ENCODE peak calls at places on chromosomes 12 and 14, in seven cellular contexts. One of them, this sample, is unnamed.

GRCh38 chr12:3611853-3612703 is 121.1 kb downstream of the PRMT8 start:
- DNase-seq in colonic mucosa: no peak
- DNase-seq in progenitor cell of endocrine pancreas: no peak
- DNase-seq in stimulated activated CD4-positive, alpha-beta T cell treated with anti-CD3 and anti-CD28 coated beads, Interleukin-2, amount 100 ng/mL, for 48 hours: no peak
- DNase-seq in NCI-H524: peak
- DNase-seq in H7: no peak
- DNase-seq in HS-5: no peak
- DNase-seq in this sample: no peak

GRCh38 chr12:111298583-111299436 is 70.1 kb downstream of the PHETA1 start:
- DNase-seq in NCI-H524: peak
- DNase-seq in progenitor cell of endocrine pancreas: peak
- DNase-seq in stimulated activated CD4-positive, alpha-beta T cell treated with anti-CD3 and anti-CD28 coated beads, Interleukin-2, amount 100 ng/mL, for 48 hours: peak
- DNase-seq in colonic mucosa: peak
- DNase-seq in HS-5: no peak
- DNase-seq in H7: peak
- DNase-seq in this sample: peak

GRCh38 chr12:41962171-41962572 is 182.5 kb downstream of the GXYLT1 start:
- DNase-seq in H7: no peak
- DNase-seq in colonic mucosa: no peak
- DNase-seq in NCI-H524: no peak
- DNase-seq in progenitor cell of endocrine pancreas: no peak
- DNase-seq in HS-5: no peak
- DNase-seq in stimulated activated CD4-positive, alpha-beta T cell treated with anti-CD3 and anti-CD28 coated beads, Interleukin-2, amount 100 ng/mL, for 48 hours: no peak
- DNase-seq in this sample: no peak

GRCh38 chr12:31749024-31749704 is 20.3 kb upstream of the AMN1 start:
- DNase-seq in H7: peak
- DNase-seq in NCI-H524: peak
- DNase-seq in colonic mucosa: peak
- DNase-seq in HS-5: peak
- DNase-seq in progenitor cell of endocrine pancreas: no peak
- DNase-seq in stimulated activated CD4-positive, alpha-beta T cell treated with anti-CD3 and anti-CD28 coated beads, Interleukin-2, amount 100 ng/mL, for 48 hours: peak
- DNase-seq in this sample: no peak

GRCh38 chr12:66288121-66288520 is 14.2 kb upstream of the HELB start:
- DNase-seq in stimulated activated CD4-positive, alpha-beta T cell treated with anti-CD3 and anti-CD28 coated beads, Interleukin-2, amount 100 ng/mL, for 48 hours: no peak
- DNase-seq in progenitor cell of endocrine pancreas: no peak
- DNase-seq in HS-5: no peak
- DNase-seq in colonic mucosa: no peak
- DNase-seq in H7: no peak
- DNase-seq in NCI-H524: no peak
- DNase-seq in this sample: no peak

GRCh38 chr12:130462558-130462924 is 124.9 kb downstream of the PIWIL1 start:
- DNase-seq in colonic mucosa: no peak
- DNase-seq in stimulated activated CD4-positive, alpha-beta T cell treated with anti-CD3 and anti-CD28 coated beads, Interleukin-2, amount 100 ng/mL, for 48 hours: no peak
- DNase-seq in H7: no peak
- DNase-seq in progenitor cell of endocrine pancreas: no peak
- DNase-seq in HS-5: no peak
- DNase-seq in NCI-H524: no peak
- DNase-seq in this sample: no peak

GRCh38 chr14:59182641-59183040 is 5.8 kb upstream of the DAAM1 start:
- DNase-seq in stimulated activated CD4-positive, alpha-beta T cell treated with anti-CD3 and anti-CD28 coated beads, Interleukin-2, amount 100 ng/mL, for 48 hours: no peak
- DNase-seq in HS-5: no peak
- DNase-seq in colonic mucosa: no peak
- DNase-seq in H7: no peak
- DNase-seq in progenitor cell of endocrine pancreas: no peak
- DNase-seq in NCI-H524: no peak
- DNase-seq in this sample: no peak

GRCh38 chr14:64764641-64765520 is 60.7 kb downstream of the PLEKHG3 start:
- DNase-seq in H7: peak
- DNase-seq in progenitor cell of endocrine pancreas: peak
- DNase-seq in colonic mucosa: peak
- DNase-seq in HS-5: no peak
- DNase-seq in NCI-H524: peak
- DNase-seq in stimulated activated CD4-positive, alpha-beta T cell treated with anti-CD3 and anti-CD28 coated beads, Interleukin-2, amount 100 ng/mL, for 48 hours: peak
- DNase-seq in this sample: peak

GRCh38 chr14:104143071-104143470 is 4.7 kb downstream of the KIF26A start:
- DNase-seq in colonic mucosa: no peak
- DNase-seq in progenitor cell of endocrine pancreas: no peak
- DNase-seq in H7: peak
- DNase-seq in NCI-H524: no peak
- DNase-seq in HS-5: no peak
- DNase-seq in stimulated activated CD4-positive, alpha-beta T cell treated with anti-CD3 and anti-CD28 coated beads, Interleukin-2, amount 100 ng/mL, for 48 hours: no peak
- DNase-seq in this sample: no peak

GRCh38 chr14:105192866-105193731 is 12.0 kb upstream of the NUDT14 start:
- DNase-seq in stimulated activated CD4-positive, alpha-beta T cell treated with anti-CD3 and anti-CD28 coated beads, Interleukin-2, amount 100 ng/mL, for 48 hours: no peak
- DNase-seq in colonic mucosa: no peak
- DNase-seq in H7: no peak
- DNase-seq in progenitor cell of endocrine pancreas: no peak
- DNase-seq in HS-5: no peak
- DNase-seq in NCI-H524: no peak
- DNase-seq in this sample: no peak

GRCh38 chr12:69844416-69844815 is 19.4 kb downstream of the MYRFL start:
- DNase-seq in NCI-H524: peak
- DNase-seq in colonic mucosa: no peak
- DNase-seq in HS-5: no peak
- DNase-seq in H7: no peak
- DNase-seq in progenitor cell of endocrine pancreas: no peak
- DNase-seq in stimulated activated CD4-positive, alpha-beta T cell treated with anti-CD3 and anti-CD28 coated beads, Interleukin-2, amount 100 ng/mL, for 48 hours: no peak
- DNase-seq in this sample: no peak

GRCh38 chr12:119154435-119154818 is 24.3 kb upstream of the HSPB8 start:
- DNase-seq in HS-5: no peak
- DNase-seq in colonic mucosa: no peak
- DNase-seq in progenitor cell of endocrine pancreas: peak
- DNase-seq in stimulated activated CD4-positive, alpha-beta T cell treated with anti-CD3 and anti-CD28 coated beads, Interleukin-2, amount 100 ng/mL, for 48 hours: no peak
- DNase-seq in H7: peak
- DNase-seq in NCI-H524: no peak
- DNase-seq in this sample: no peak

GRCh38 chr12:101678081-101678480 is 19.4 kb upstream of the CHPT1 start:
- DNase-seq in progenitor cell of endocrine pancreas: no peak
- DNase-seq in H7: no peak
- DNase-seq in NCI-H524: no peak
- DNase-seq in HS-5: no peak
- DNase-seq in colonic mucosa: no peak
- DNase-seq in stimulated activated CD4-positive, alpha-beta T cell treated with anti-CD3 and anti-CD28 coated beads, Interleukin-2, amount 100 ng/mL, for 48 hours: no peak
- DNase-seq in this sample: no peak

GRCh38 chr12:118063567-118064391 is 2.8 kb upstream of the WSB2 start:
- DNase-seq in progenitor cell of endocrine pancreas: no peak
- DNase-seq in stimulated activated CD4-positive, alpha-beta T cell treated with anti-CD3 and anti-CD28 coated beads, Interleukin-2, amount 100 ng/mL, for 48 hours: no peak
- DNase-seq in NCI-H524: no peak
- DNase-seq in H7: no peak
- DNase-seq in HS-5: no peak
- DNase-seq in colonic mucosa: peak
- DNase-seq in this sample: no peak

GRCh38 chr12:69239922-69240624 is 704 bp downstream of the CPSF6 start:
- DNase-seq in NCI-H524: peak
- DNase-seq in HS-5: no peak
- DNase-seq in H7: peak
- DNase-seq in progenitor cell of endocrine pancreas: peak
- DNase-seq in colonic mucosa: peak
- DNase-seq in stimulated activated CD4-positive, alpha-beta T cell treated with anti-CD3 and anti-CD28 coated beads, Interleukin-2, amount 100 ng/mL, for 48 hours: peak
- DNase-seq in this sample: peak

GRCh38 chr12:116818341-116818856 is 62.8 kb downstream of the HRK start:
- DNase-seq in colonic mucosa: peak
- DNase-seq in NCI-H524: no peak
- DNase-seq in stimulated activated CD4-positive, alpha-beta T cell treated with anti-CD3 and anti-CD28 coated beads, Interleukin-2, amount 100 ng/mL, for 48 hours: no peak
- DNase-seq in progenitor cell of endocrine pancreas: no peak
- DNase-seq in H7: no peak
- DNase-seq in HS-5: peak
- DNase-seq in this sample: no peak

GRCh38 chr14:72722201-72722785 is 171.6 kb downstream of the DPF3 start:
- DNase-seq in stimulated activated CD4-positive, alpha-beta T cell treated with anti-CD3 and anti-CD28 coated beads, Interleukin-2, amount 100 ng/mL, for 48 hours: no peak
- DNase-seq in colonic mucosa: no peak
- DNase-seq in NCI-H524: no peak
- DNase-seq in H7: no peak
- DNase-seq in HS-5: no peak
- DNase-seq in progenitor cell of endocrine pancreas: no peak
- DNase-seq in this sample: no peak

GRCh38 chr12:122837306-122838265 is 2.3 kb downstream of the HIP1R start:
- DNase-seq in NCI-H524: no peak
- DNase-seq in colonic mucosa: peak
- DNase-seq in stimulated activated CD4-positive, alpha-beta T cell treated with anti-CD3 and anti-CD28 coated beads, Interleukin-2, amount 100 ng/mL, for 48 hours: no peak
- DNase-seq in HS-5: no peak
- DNase-seq in progenitor cell of endocrine pancreas: no peak
- DNase-seq in H7: peak
- DNase-seq in this sample: no peak

GRCh38 chr14:96094656-96095055 is 55.5 kb downstream of the C14orf132 start:
- DNase-seq in progenitor cell of endocrine pancreas: no peak
- DNase-seq in stimulated activated CD4-positive, alpha-beta T cell treated with anti-CD3 and anti-CD28 coated beads, Interleukin-2, amount 100 ng/mL, for 48 hours: no peak
- DNase-seq in H7: no peak
- DNase-seq in HS-5: no peak
- DNase-seq in NCI-H524: no peak
- DNase-seq in colonic mucosa: no peak
- DNase-seq in this sample: no peak

GRCh38 chr12:70854871-70855578 is 65.5 kb downstream of the PTPRR start:
- DNase-seq in HS-5: no peak
- DNase-seq in progenitor cell of endocrine pancreas: no peak
- DNase-seq in H7: no peak
- DNase-seq in stimulated activated CD4-positive, alpha-beta T cell treated with anti-CD3 and anti-CD28 coated beads, Interleukin-2, amount 100 ng/mL, for 48 hours: no peak
- DNase-seq in colonic mucosa: no peak
- DNase-seq in NCI-H524: no peak
- DNase-seq in this sample: no peak

GRCh38 chr14:99134333-99135046 is 137.5 kb downstream of the BCL11B start:
- DNase-seq in H7: no peak
- DNase-seq in colonic mucosa: no peak
- DNase-seq in NCI-H524: no peak
- DNase-seq in stimulated activated CD4-positive, alpha-beta T cell treated with anti-CD3 and anti-CD28 coated beads, Interleukin-2, amount 100 ng/mL, for 48 hours: no peak
- DNase-seq in HS-5: no peak
- DNase-seq in progenitor cell of endocrine pancreas: no peak
- DNase-seq in this sample: no peak

GRCh38 chr12:39638840-39639239 is 19.2 kb upstream of the ABCD2 start:
- DNase-seq in progenitor cell of endocrine pancreas: no peak
- DNase-seq in colonic mucosa: no peak
- DNase-seq in HS-5: no peak
- DNase-seq in stimulated activated CD4-positive, alpha-beta T cell treated with anti-CD3 and anti-CD28 coated beads, Interleukin-2, amount 100 ng/mL, for 48 hours: no peak
- DNase-seq in H7: no peak
- DNase-seq in NCI-H524: no peak
- DNase-seq in this sample: no peak

GRCh38 chr14:21087294-21088091 is 11.0 kb downstream of the ZNF219 start:
- DNase-seq in stimulated activated CD4-positive, alpha-beta T cell treated with anti-CD3 and anti-CD28 coated beads, Interleukin-2, amount 100 ng/mL, for 48 hours: no peak
- DNase-seq in NCI-H524: peak
- DNase-seq in progenitor cell of endocrine pancreas: no peak
- DNase-seq in HS-5: peak
- DNase-seq in H7: peak
- DNase-seq in colonic mucosa: no peak
- DNase-seq in this sample: peak

GRCh38 chr12:103806807-103807206 is 34.2 kb downstream of the NT5DC3 start:
- DNase-seq in colonic mucosa: no peak
- DNase-seq in NCI-H524: no peak
- DNase-seq in HS-5: no peak
- DNase-seq in stimulated activated CD4-positive, alpha-beta T cell treated with anti-CD3 and anti-CD28 coated beads, Interleukin-2, amount 100 ng/mL, for 48 hours: no peak
- DNase-seq in H7: no peak
- DNase-seq in progenitor cell of endocrine pancreas: no peak
- DNase-seq in this sample: no peak

GRCh38 chr12:50633950-50634349 is 129.2 kb downstream of the DIP2B start:
- DNase-seq in colonic mucosa: no peak
- DNase-seq in NCI-H524: no peak
- DNase-seq in stimulated activated CD4-positive, alpha-beta T cell treated with anti-CD3 and anti-CD28 coated beads, Interleukin-2, amount 100 ng/mL, for 48 hours: no peak
- DNase-seq in HS-5: no peak
- DNase-seq in H7: no peak
- DNase-seq in progenitor cell of endocrine pancreas: no peak
- DNase-seq in this sample: no peak

GRCh38 chr12:118060301-118061010 is 523 bp downstream of the WSB2 start:
- DNase-seq in H7: peak
- DNase-seq in NCI-H524: peak
- DNase-seq in progenitor cell of endocrine pancreas: peak
- DNase-seq in stimulated activated CD4-positive, alpha-beta T cell treated with anti-CD3 and anti-CD28 coated beads, Interleukin-2, amount 100 ng/mL, for 48 hours: no peak
- DNase-seq in HS-5: no peak
- DNase-seq in colonic mucosa: peak
- DNase-seq in this sample: no peak

GRCh38 chr12:20268121-20268732 is 100.1 kb upstream of the PDE3A start:
- DNase-seq in progenitor cell of endocrine pancreas: no peak
- DNase-seq in H7: no peak
- DNase-seq in colonic mucosa: no peak
- DNase-seq in stimulated activated CD4-positive, alpha-beta T cell treated with anti-CD3 and anti-CD28 coated beads, Interleukin-2, amount 100 ng/mL, for 48 hours: no peak
- DNase-seq in HS-5: no peak
- DNase-seq in NCI-H524: no peak
- DNase-seq in this sample: no peak

GRCh38 chr12:113268136-113268535 is 46.9 kb downstream of the TPCN1 start:
- DNase-seq in NCI-H524: no peak
- DNase-seq in colonic mucosa: no peak
- DNase-seq in stimulated activated CD4-positive, alpha-beta T cell treated with anti-CD3 and anti-CD28 coated beads, Interleukin-2, amount 100 ng/mL, for 48 hours: no peak
- DNase-seq in HS-5: no peak
- DNase-seq in H7: no peak
- DNase-seq in progenitor cell of endocrine pancreas: no peak
- DNase-seq in this sample: no peak

GRCh38 chr14:34781242-34781641 is 66.8 kb upstream of the CFL2 start:
- DNase-seq in colonic mucosa: no peak
- DNase-seq in progenitor cell of endocrine pancreas: no peak
- DNase-seq in stimulated activated CD4-positive, alpha-beta T cell treated with anti-CD3 and anti-CD28 coated beads, Interleukin-2, amount 100 ng/mL, for 48 hours: no peak
- DNase-seq in H7: no peak
- DNase-seq in HS-5: peak
- DNase-seq in NCI-H524: no peak
- DNase-seq in this sample: no peak

GRCh38 chr14:94570002-94570400 is 8.8 kb downstream of the SERPINA4 start:
- DNase-seq in stimulated activated CD4-positive, alpha-beta T cell treated with anti-CD3 and anti-CD28 coated beads, Interleukin-2, amount 100 ng/mL, for 48 hours: no peak
- DNase-seq in H7: no peak
- DNase-seq in HS-5: no peak
- DNase-seq in colonic mucosa: no peak
- DNase-seq in NCI-H524: no peak
- DNase-seq in progenitor cell of endocrine pancreas: no peak
- DNase-seq in this sample: no peak

GRCh38 chr14:86646125-86646524 is 1116.2 kb downstream of the FLRT2 start:
- DNase-seq in stimulated activated CD4-positive, alpha-beta T cell treated with anti-CD3 and anti-CD28 coated beads, Interleukin-2, amount 100 ng/mL, for 48 hours: no peak
- DNase-seq in colonic mucosa: no peak
- DNase-seq in H7: no peak
- DNase-seq in HS-5: no peak
- DNase-seq in progenitor cell of endocrine pancreas: no peak
- DNase-seq in NCI-H524: no peak
- DNase-seq in this sample: no peak

GRCh38 chr12:121966959-121967358 is 48.6 kb downstream of the CFAP251 start:
- DNase-seq in HS-5: no peak
- DNase-seq in stimulated activated CD4-positive, alpha-beta T cell treated with anti-CD3 and anti-CD28 coated beads, Interleukin-2, amount 100 ng/mL, for 48 hours: no peak
- DNase-seq in progenitor cell of endocrine pancreas: no peak
- DNase-seq in H7: no peak
- DNase-seq in NCI-H524: no peak
- DNase-seq in colonic mucosa: no peak
- DNase-seq in this sample: no peak

GRCh38 chr12:39587247-39587646 is 32.4 kb downstream of the ABCD2 start:
- DNase-seq in H7: no peak
- DNase-seq in progenitor cell of endocrine pancreas: no peak
- DNase-seq in NCI-H524: peak
- DNase-seq in stimulated activated CD4-positive, alpha-beta T cell treated with anti-CD3 and anti-CD28 coated beads, Interleukin-2, amount 100 ng/mL, for 48 hours: no peak
- DNase-seq in HS-5: no peak
- DNase-seq in colonic mucosa: no peak
- DNase-seq in this sample: peak

GRCh38 chr14:91171291-91171690 is 57.4 kb downstream of the DGLUCY start:
- DNase-seq in stimulated activated CD4-positive, alpha-beta T cell treated with anti-CD3 and anti-CD28 coated beads, Interleukin-2, amount 100 ng/mL, for 48 hours: no peak
- DNase-seq in HS-5: no peak
- DNase-seq in progenitor cell of endocrine pancreas: no peak
- DNase-seq in colonic mucosa: no peak
- DNase-seq in NCI-H524: no peak
- DNase-seq in H7: no peak
- DNase-seq in this sample: peak

GRCh38 chr12:12890815-12891645 is at the start of gene GPRC5A:
- DNase-seq in NCI-H524: peak
- DNase-seq in colonic mucosa: peak
- DNase-seq in progenitor cell of endocrine pancreas: peak
- DNase-seq in H7: peak
- DNase-seq in stimulated activated CD4-positive, alpha-beta T cell treated with anti-CD3 and anti-CD28 coated beads, Interleukin-2, amount 100 ng/mL, for 48 hours: peak
- DNase-seq in HS-5: peak
- DNase-seq in this sample: peak

GRCh38 chr14:99602054-99602787 is 1.8 kb downstream of the CCDC85C start:
- DNase-seq in HS-5: no peak
- DNase-seq in H7: peak
- DNase-seq in stimulated activated CD4-positive, alpha-beta T cell treated with anti-CD3 and anti-CD28 coated beads, Interleukin-2, amount 100 ng/mL, for 48 hours: no peak
- DNase-seq in progenitor cell of endocrine pancreas: no peak
- DNase-seq in colonic mucosa: peak
- DNase-seq in NCI-H524: peak
- DNase-seq in this sample: no peak

GRCh38 chr14:102893452-102893851 is 29.0 kb upstream of the AMN start:
- DNase-seq in NCI-H524: no peak
- DNase-seq in progenitor cell of endocrine pancreas: no peak
- DNase-seq in colonic mucosa: peak
- DNase-seq in stimulated activated CD4-positive, alpha-beta T cell treated with anti-CD3 and anti-CD28 coated beads, Interleukin-2, amount 100 ng/mL, for 48 hours: no peak
- DNase-seq in HS-5: no peak
- DNase-seq in H7: no peak
- DNase-seq in this sample: no peak

GRCh38 chr14:66600416-66600815 is 92.5 kb downstream of the GPHN start:
- DNase-seq in HS-5: no peak
- DNase-seq in H7: no peak
- DNase-seq in NCI-H524: no peak
- DNase-seq in progenitor cell of endocrine pancreas: no peak
- DNase-seq in stimulated activated CD4-positive, alpha-beta T cell treated with anti-CD3 and anti-CD28 coated beads, Interleukin-2, amount 100 ng/mL, for 48 hours: no peak
- DNase-seq in colonic mucosa: no peak
- DNase-seq in this sample: no peak

This sample was measured in SK-N-DZ.